ENCODE peak calls at places on chromosomes 11 and 22, in ten cellular contexts. H is head of caudate nucleus; I is neural progenitor cell; R is left cardiac atrium; T is fibroblast of pulmonary artery; L is Kasumi-1; D is activated CD4-positive, CD25-positive, alpha-beta regulatory T cell; F is AG08396; A is MCF 10A; W is Karpas-422. V is an unnamed sample.

GRCh38 chr11:108221401-108221800 is 1.0 kb downstream of the NPAT start:
- DNase-seq in H (no peak), I (peak), R (no peak), T (peak), L (peak), D (no peak), F (no peak), A (no peak), W (peak), V (peak)

GRCh38 chr22:41995211-41995610 is 3.4 kb upstream of the WBP2NL start:
- DNase-seq in H (no peak), I (no peak), R (no peak), T (no peak), L (no peak), D (no peak), F (no peak), A (no peak), W (no peak), V (no peak)

GRCh38 chr11:62391642-62392425 is 27.0 kb upstream of the SCGB1A1 start:
- DNase-seq in H (no peak), I (no peak), R (no peak), T (no peak), L (no peak), D (no peak), F (no peak), A (no peak), W (no peak), V (no peak)

GRCh38 chr11:2565447-2566222 is 120.8 kb downstream of the KCNQ1 start:
- DNase-seq in H (no peak), I (no peak), R (peak), T (no peak), L (no peak), D (no peak), F (no peak), A (no peak), W (no peak), V (no peak)

GRCh38 chr22:44395116-44396005 is 82.6 kb upstream of the SHISAL1 start:
- DNase-seq in H (no peak), I (no peak), R (no peak), T (no peak), L (no peak), D (no peak), F (no peak), A (no peak), W (no peak), V (no peak)

GRCh38 chr11:108498046-108498815 is at the start of gene POGLUT3:
- DNase-seq in H (peak), I (peak), R (peak), T (peak), L (peak), D (peak), F (peak), A (peak), W (peak), V (no peak)

GRCh38 chr11:72812968-72813739 is 1.1 kb upstream of the ATG16L2 start:
- DNase-seq in H (no peak), I (peak), R (peak), T (peak), L (peak), D (peak), F (peak), A (peak), W (peak), V (peak)

GRCh38 chr11:83349371-83349770 is 63.2 kb upstream of the CCDC90B start:
- DNase-seq in H (no peak), I (no peak), R (no peak), T (no peak), L (no peak), D (no peak), F (no peak), A (no peak), W (no peak), V (no peak)

GRCh38 chr11:2765491-2765890 is 65.7 kb upstream of the KCNQ1OT1 start:
- DNase-seq in H (no peak), I (no peak), R (no peak), T (no peak), L (no peak), D (no peak), F (no peak), A (no peak), W (no peak), V (no peak)

GRCh38 chr22:43275545-43275981 is 67.6 kb downstream of the SCUBE1 start:
- DNase-seq in H (no peak), I (peak), R (no peak), T (peak), L (peak), D (no peak), F (no peak), A (peak), W (no peak), V (peak)

GRCh38 chr11:76835928-76836612 is 24.6 kb upstream of the ACER3 start:
- DNase-seq in H (no peak), I (no peak), R (peak), T (peak), L (no peak), D (no peak), F (peak), A (peak), W (no peak), V (no peak)

GRCh38 chr11:3841426-3842304 is 906 bp upstream of the RHOG start:
- DNase-seq in H (peak), I (peak), R (peak), T (peak), L (peak), D (peak), F (peak), A (peak), W (peak), V (no peak)

GRCh38 chr22:24142831-24143230 is 38.5 kb upstream of the SUSD2 start:
- DNase-seq in H (no peak), I (no peak), R (no peak), T (no peak), L (no peak), D (no peak), F (no peak), A (no peak), W (no peak), V (no peak)

GRCh38 chr11:68498903-68499883 is 38.6 kb downstream of the PPP6R3 start:
- DNase-seq in H (no peak), I (no peak), R (no peak), T (no peak), L (no peak), D (no peak), F (no peak), A (no peak), W (peak), V (no peak)

GRCh38 chr11:133952199-133953190 is 4.3 kb downstream of the IGSF9B start:
- DNase-seq in H (no peak), I (no peak), R (no peak), T (no peak), L (no peak), D (no peak), F (no peak), A (no peak), W (no peak), V (no peak)

GRCh38 chr11:79081441-79082124 is 359.2 kb downstream of the TENM4 start:
- DNase-seq in H (no peak), I (peak), R (no peak), T (peak), L (no peak), D (no peak), F (no peak), A (no peak), W (no peak), V (no peak)

GRCh38 chr11:17822021-17822781 is 87.6 kb downstream of the KCNC1 start:
- DNase-seq in H (no peak), I (no peak), R (peak), T (peak), L (peak), D (no peak), F (peak), A (peak), W (no peak), V (no peak)

GRCh38 chr11:108069947-108070346 is 51.4 kb upstream of the ACAT1 start:
- DNase-seq in H (no peak), I (no peak), R (no peak), T (peak), L (no peak), D (no peak), F (peak), A (peak), W (no peak), V (peak)

GRCh38 chr11:70675697-70676374 is 277.5 kb downstream of the CTTN start:
- DNase-seq in H (no peak), I (no peak), R (no peak), T (no peak), L (no peak), D (no peak), F (peak), A (no peak), W (no peak), V (no peak)

GRCh38 chr11:23278121-23278520 is 417.8 kb upstream of the CCDC179 start:
- DNase-seq in H (no peak), I (no peak), R (no peak), T (peak), L (no peak), D (no peak), F (peak), A (no peak), W (no peak), V (peak)

GRCh38 chr11:134634897-134635831 is 223.1 kb upstream of the B3GAT1 start:
- DNase-seq in H (no peak), I (peak), R (no peak), T (no peak), L (no peak), D (no peak), F (no peak), A (no peak), W (no peak), V (no peak)

GRCh38 chr11:77147668-77148321 is 19.7 kb downstream of the MYO7A start:
- DNase-seq in H (no peak), I (peak), R (no peak), T (no peak), L (no peak), D (no peak), F (no peak), A (no peak), W (no peak), V (no peak)

GRCh38 chr11:71251159-71251721 is 1.1 kb downstream of the SHANK2 start:
- DNase-seq in H (no peak), I (peak), R (no peak), T (no peak), L (no peak), D (no peak), F (peak), A (no peak), W (no peak), V (no peak)

GRCh38 chr11:62778441-62778840 is 7.2 kb downstream of the TAF6L start:
- DNase-seq in H (no peak), I (no peak), R (no peak), T (no peak), L (no peak), D (no peak), F (no peak), A (no peak), W (no peak), V (no peak)

GRCh38 chr11:96472085-96472484 is 82.3 kb downstream of the JRKL start:
- DNase-seq in H (no peak), I (no peak), R (no peak), T (no peak), L (no peak), D (no peak), F (no peak), A (no peak), W (no peak), V (no peak)

GRCh38 chr11:106520146-106520912 is 442.9 kb downstream of the AASDHPPT start:
- DNase-seq in H (no peak), I (no peak), R (no peak), T (peak), L (no peak), D (no peak), F (no peak), A (no peak), W (no peak), V (no peak)

GRCh38 chr11:94120946-94121345 is 7.7 kb upstream of the PANX1 start:
- DNase-seq in H (no peak), I (no peak), R (no peak), T (no peak), L (no peak), D (no peak), F (peak), A (peak), W (no peak), V (no peak)

GRCh38 chr11:87926250-87926970 is 248.8 kb downstream of the RAB38 start:
- DNase-seq in H (no peak), I (no peak), R (no peak), T (peak), L (no peak), D (no peak), F (peak), A (peak), W (no peak), V (peak)

GRCh38 chr22:35023692-35024363 is 42.1 kb upstream of the ISX start:
- DNase-seq in H (peak), I (peak), R (peak), T (peak), L (no peak), D (peak), F (peak), A (no peak), W (peak), V (no peak)

GRCh38 chr22:39514373-39514973 is 5.9 kb upstream of the ATF4 start:
- DNase-seq in H (no peak), I (peak), R (peak), T (peak), L (peak), D (no peak), F (peak), A (peak), W (peak), V (no peak)

GRCh38 chr22:50057868-50058311 is at the start of gene TTLL8:
- DNase-seq in H (no peak), I (no peak), R (no peak), T (no peak), L (no peak), D (no peak), F (no peak), A (no peak), W (no peak), V (no peak)

GRCh38 chr11:43987384-43988039 is 45.1 kb downstream of the C11orf96 start:
- DNase-seq in H (peak), I (no peak), R (peak), T (peak), L (no peak), D (no peak), F (peak), A (peak), W (no peak), V (no peak)

GRCh38 chr11:111909378-111909777 is 2.2 kb downstream of the CRYAB start:
- DNase-seq in H (no peak), I (no peak), R (no peak), T (no peak), L (no peak), D (no peak), F (no peak), A (no peak), W (no peak), V (no peak)

GRCh38 chr11:19116315-19116970 is 525 bp upstream of the ZDHHC13 start:
- DNase-seq in H (no peak), I (peak), R (no peak), T (no peak), L (no peak), D (no peak), F (no peak), A (no peak), W (peak), V (no peak)

GRCh38 chr11:64743591-64744543 is at the start of gene RASGRP2:
- DNase-seq in H (peak), I (peak), R (peak), T (peak), L (peak), D (peak), F (peak), A (no peak), W (peak), V (peak)

V was measured in foreskin keratinocyte.